ENCODE peak calls at places on chromosome 20, in six cellular contexts. K is H1, Y is HepG2, F is K562, N is GM12878, L is GM12891. X is an unnamed sample.

GRCh38 chr20:46400828-46401477 is 5.5 kb downstream of the ELMO2 start:
- DNase-seq in N (no peak), L (no peak), Y (no peak), F (no peak), K (no peak), X (no peak)

GRCh38 chr20:61520761-61521460 is 268.9 kb downstream of the CDH4 start:
- DNase-seq in L (no peak), Y (no peak), F (no peak), K (no peak), N (no peak), X (no peak)

GRCh38 chr20:54070187-54070987 is at the start of gene BCAS1:
- DNase-seq in F (no peak), K (peak; percentile 48), N (no peak), L (no peak), Y (peak; percentile 86), X (no peak)

GRCh38 chr20:36641506-36641843 is 4.5 kb downstream of the SLA2 start:
- DNase-seq in F (no peak), N (no peak), L (no peak), Y (no peak), K (no peak), X (no peak)

GRCh38 chr20:3407426-3408250 is at the start of gene DNAAF9:
- DNase-seq in L (peak; percentile 81), F (peak; percentile 92), K (peak; percentile 84), Y (peak; percentile 81), N (no peak), X (peak; percentile 72)

GRCh38 chr20:17854307-17854903 is 114.2 kb downstream of the SNX5 start:
- DNase-seq in N (no peak), Y (peak; percentile 82), F (no peak), K (no peak), L (no peak), X (no peak)

GRCh38 chr20:35134472-35134871 is 12.7 kb downstream of the EDEM2 start:
- DNase-seq in N (no peak), Y (no peak), L (no peak), K (no peak), F (no peak), X (no peak)

GRCh38 chr20:47735412-47736400 is 49.6 kb downstream of the SULF2 start:
- DNase-seq in Y (peak; percentile 31), K (no peak), L (no peak), F (no peak), N (no peak), X (no peak)

GRCh38 chr20:40811660-40812414 is 122.8 kb upstream of the MAFB start:
- DNase-seq in N (no peak), K (no peak), L (no peak), F (no peak), Y (no peak), X (no peak)

GRCh38 chr20:44033344-44033743 is 118.7 kb downstream of the TOX2 start:
- DNase-seq in L (no peak), N (no peak), F (no peak), Y (no peak), K (no peak), X (no peak)

GRCh38 chr20:33914871-33915270 is 78.8 kb upstream of the RALY start:
- DNase-seq in L (no peak), N (no peak), K (no peak), Y (peak; percentile 51), F (no peak), X (no peak)

GRCh38 chr20:24768977-24769675 is 179.9 kb upstream of the CST7 start:
- DNase-seq in L (no peak), Y (no peak), K (no peak), N (no peak), F (no peak), X (no peak)

GRCh38 chr20:23215596-23215995 is 129.5 kb upstream of the CD93 start:
- DNase-seq in F (no peak), L (no peak), Y (no peak), N (no peak), K (no peak), X (no peak)

GRCh38 chr20:10982692-10983091 is 308.9 kb upstream of the JAG1 start:
- DNase-seq in Y (peak; percentile 10), K (no peak), L (no peak), N (no peak), F (no peak), X (no peak)

GRCh38 chr20:50709574-50709973 is 18.2 kb upstream of the RIPOR3 start:
- DNase-seq in N (no peak), L (no peak), K (no peak), Y (no peak), F (no peak), X (no peak)

GRCh38 chr20:50708845-50709555 is 17.7 kb upstream of the RIPOR3 start:
- DNase-seq in Y (no peak), N (no peak), L (no peak), K (no peak), F (no peak), X (no peak)

GRCh38 chr20:50711113-50711825 is 19.9 kb upstream of the RIPOR3 start:
- DNase-seq in F (peak; percentile 30), K (no peak), Y (no peak), L (no peak), N (no peak), X (no peak)

GRCh38 chr20:50712771-50713676 is 18.4 kb upstream of the PARD6B start:
- DNase-seq in L (no peak), N (no peak), F (no peak), K (no peak), Y (no peak), X (no peak)

GRCh38 chr20:50710492-50711063 is 19.2 kb upstream of the RIPOR3 start:
- DNase-seq in Y (peak; percentile 60), N (no peak), F (no peak), K (no peak), L (no peak), X (no peak)
- TF ChIP-seq TAF1 in Y (no peak), N (no peak), F (no peak), K (no peak), L (no peak), X (no peak)

GRCh38 chr20:60340232-60340631 is 382.0 kb downstream of the CDH26 start:
- DNase-seq in N (no peak), L (no peak), Y (no peak), F (peak; percentile 22), K (no peak), X (no peak)
- TF ChIP-seq POLR2AphosphoS5 in N (no peak), L (no peak), Y (no peak), F (no peak), K (no peak), X (no peak)

GRCh38 chr20:290081-290831 is at the start of gene C20orf96:
- DNase-seq in N (peak; percentile 87), K (peak; percentile 97), F (peak; percentile 97), L (peak; percentile 88), Y (peak; percentile 91), X (peak; percentile 90)
- TF ChIP-seq POLR2A in N (peak; percentile 29), K (peak; percentile 46), F (peak; percentile 64), L (peak; percentile 30), Y (peak; percentile 70), X (no peak)

DNA sequence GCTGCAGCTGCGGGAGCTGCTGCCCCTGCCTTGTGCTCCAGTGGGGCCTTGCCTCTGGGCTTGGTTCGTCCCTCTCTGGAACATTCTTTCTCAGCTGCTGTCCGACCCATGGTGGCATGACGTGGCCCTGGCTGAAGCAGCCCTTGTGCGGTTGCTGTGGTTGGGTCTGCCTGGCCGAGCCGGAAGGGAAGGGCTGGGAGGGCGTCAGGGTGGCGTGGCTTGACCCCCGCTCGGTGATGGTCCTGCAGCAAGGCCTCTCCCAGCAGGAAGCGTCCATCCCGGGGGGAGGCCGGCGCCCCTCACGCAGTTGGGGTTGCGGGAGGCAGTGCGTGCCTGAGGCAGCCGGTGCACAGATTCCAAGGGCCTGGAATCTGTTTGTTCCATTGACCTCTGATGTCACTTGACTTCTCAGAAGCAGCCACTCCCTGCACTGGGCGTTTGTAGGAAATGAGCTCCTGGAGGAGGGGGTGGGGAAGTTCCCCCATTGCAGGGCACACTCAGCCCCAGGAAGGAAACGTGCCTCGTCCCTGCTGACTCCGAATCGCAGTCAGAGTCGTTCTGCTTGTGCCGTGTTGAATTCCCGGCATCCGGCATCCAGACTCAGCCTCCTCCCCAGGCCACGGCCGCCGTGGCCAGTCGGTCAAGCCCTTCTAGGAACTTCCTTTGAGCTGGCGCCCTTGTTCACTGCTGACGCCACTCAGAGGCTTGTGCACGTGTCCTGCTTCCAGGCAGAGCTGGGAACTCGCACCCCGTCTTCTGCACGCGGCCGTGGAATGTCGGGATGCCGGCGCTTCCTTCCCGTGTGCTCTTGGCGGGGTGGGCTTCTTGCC is 9.7 kb upstream of the TNFRSF6B start:
- DNase-seq in K (no peak), N (no peak), Y (no peak), F (peak; percentile 48), L (no peak), X (no peak)
- TF ChIP-seq TAF1 in K (no peak), N (no peak), Y (no peak), F (no peak), L (no peak), X (no peak)

DNA sequence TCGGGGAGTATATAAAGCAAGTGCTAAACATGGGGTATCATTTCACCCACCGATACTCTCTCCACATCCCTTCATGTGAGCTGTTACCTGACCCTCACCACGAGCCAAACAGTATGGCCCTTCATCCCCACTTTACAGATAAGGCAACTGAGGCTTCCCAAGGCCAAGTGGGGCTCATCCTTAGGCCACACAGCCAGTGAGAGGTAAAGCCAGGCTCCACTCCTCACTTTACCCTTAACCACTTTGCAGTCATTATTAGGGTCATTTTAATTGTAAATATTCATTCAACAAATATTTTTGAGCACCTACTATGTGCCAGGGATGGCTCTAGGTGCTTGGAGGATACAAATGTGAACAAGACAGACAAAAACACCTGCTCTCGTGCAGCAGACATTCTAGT is 7.0 kb downstream of the SIRPA start:
- DNase-seq in N (no peak), Y (no peak), L (no peak), K (no peak), F (no peak), X (no peak)
- TF ChIP-seq POLR2AphosphoS5 in N (no peak), Y (no peak), L (no peak), K (no peak), F (no peak), X (no peak)

DNA sequence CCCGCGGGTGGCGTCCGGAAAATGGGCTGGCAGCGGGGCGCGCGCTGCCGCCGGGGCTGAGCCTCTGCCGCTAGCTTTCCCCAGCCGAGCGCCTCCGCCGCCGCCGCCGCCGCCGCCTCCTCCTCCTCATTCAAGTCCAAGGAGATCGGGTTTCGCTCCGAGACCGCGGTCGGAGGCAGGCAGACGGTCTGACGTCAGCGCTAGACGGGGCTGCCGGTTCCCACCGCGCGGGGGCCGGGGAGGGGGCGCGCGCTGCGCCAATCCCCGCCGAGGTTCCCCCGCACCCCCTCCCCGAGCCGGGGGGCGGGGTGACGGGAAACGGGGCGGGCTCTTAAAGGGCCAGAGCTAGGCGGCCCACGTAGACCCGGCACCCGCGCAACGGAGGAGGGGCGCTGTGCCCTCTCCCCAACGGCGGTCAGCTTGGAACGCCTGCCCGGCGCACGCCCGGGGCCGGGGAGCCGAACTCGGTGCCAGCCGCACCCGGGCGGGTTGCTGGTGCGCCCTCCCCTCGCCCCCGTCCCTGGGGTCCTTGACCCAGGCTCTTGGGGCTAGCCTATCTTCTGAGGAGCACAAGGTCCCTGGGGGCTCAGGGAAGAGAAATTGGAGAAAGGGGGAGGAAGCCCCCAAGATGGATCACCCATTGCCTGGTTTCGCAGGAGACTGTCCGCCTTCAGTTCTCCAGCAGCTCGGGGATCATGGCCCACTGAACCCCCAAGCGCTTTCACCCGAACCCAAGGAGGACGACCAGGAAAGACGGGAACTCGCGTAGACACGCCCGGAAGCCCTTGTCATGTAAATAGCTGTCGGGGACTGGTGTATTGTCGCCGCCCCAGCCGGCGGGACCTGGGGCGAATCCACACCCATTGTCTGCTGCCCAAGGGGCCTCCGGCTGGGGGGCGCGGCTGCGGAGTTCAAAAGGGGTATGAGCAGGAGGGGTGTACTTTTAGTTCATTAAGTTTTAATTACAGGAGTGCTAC is at the start of gene PMEPA1:
- DNase-seq in Y (peak; percentile 17), L (peak; percentile 91), N (no peak), K (peak; percentile 94), F (peak; percentile 93), X (peak; percentile 86)
- TF ChIP-seq POLR2A in Y (no peak), L (no peak), N (no peak), K (peak; percentile 50), F (no peak), X (no peak)